ENCODE peak calls at places on chromosomes 5 and 9, in seven cellular contexts. T, J, K, M, V, S and Q are unnamed samples.
A peak's percentile ranks its signal among the peaks of the same experiment; 100 is the strongest.

GRCh38 chr9:33290994-33291397 is 680 bp downstream of the NFX1 start:
- DNase-seq in T (peak; percentile 96), J (no peak), K (no peak), M (no peak), V (no peak), S (no peak), Q (no peak)

GRCh38 chr9:23851024-23851629 is 25.1 kb upstream of the ELAVL2 start:
- DNase-seq in T (no peak), J (no peak), K (peak; percentile 73), M (no peak), V (peak; percentile 85), S (no peak), Q (no peak)

GRCh38 chr9:104863180-104863883 is 64.6 kb downstream of the ABCA1 start:
- DNase-seq in T (peak; percentile 79), J (peak; percentile 11), K (no peak), M (peak; percentile 83), V (no peak), S (peak; percentile 62), Q (no peak)

GRCh38 chr5:163571755-163572154 is 66.3 kb downstream of the MAT2B start:
- DNase-seq in T (peak; percentile 20), J (no peak), K (no peak), M (no peak), V (no peak), S (no peak), Q (no peak)

GRCh38 chr9:129320575-129321311 is 142.7 kb upstream of the IER5L start:
- DNase-seq in T (peak; percentile 78), J (peak; percentile 16), K (no peak), M (peak; percentile 84), V (peak; percentile 90), S (peak; percentile 84), Q (peak; percentile 61)

GRCh38 chr5:37606632-37607248 is 227.6 kb downstream of the WDR70 start:
- DNase-seq in T (no peak), J (no peak), K (no peak), M (no peak), V (no peak), S (no peak), Q (no peak)

GRCh38 chr5:95520176-95520575 is 34.6 kb downstream of the SKIC3 start:
- DNase-seq in T (no peak), J (no peak), K (no peak), M (no peak), V (no peak), S (no peak), Q (no peak)

GRCh38 chr9:134585746-134586706 is 55.6 kb upstream of the COL5A1 start:
- DNase-seq in T (peak; percentile 73), J (no peak), K (peak; percentile 50), M (no peak), V (peak; percentile 56), S (no peak), Q (no peak)

GRCh38 chr9:110048976-110049698 is 158.8 kb downstream of the C9orf152 start:
- DNase-seq in T (no peak), J (no peak), K (peak; percentile 45), M (peak; percentile 31), V (peak; percentile 85), S (no peak), Q (peak; percentile 23)

GRCh38 chr5:72439192-72439591 is 68.0 kb downstream of the ZNF366 start:
- DNase-seq in T (no peak), J (no peak), K (no peak), M (no peak), V (no peak), S (no peak), Q (no peak)

GRCh38 chr5:462051-462481 is 19.1 kb downstream of the EXOC3 start:
- DNase-seq in T (no peak), J (no peak), K (peak; percentile 3), M (no peak), V (peak; percentile 72), S (no peak), Q (no peak)

GRCh38 chr9:89502038-89502601 is 4.2 kb upstream of the SEMA4D start:
- DNase-seq in T (no peak), J (peak; percentile 45), K (no peak), M (no peak), V (no peak), S (no peak), Q (no peak)

GRCh38 chr5:54480296-54480695 is 24.8 kb downstream of the HSPB3 start:
- DNase-seq in T (no peak), J (no peak), K (no peak), M (no peak), V (no peak), S (no peak), Q (no peak)

GRCh38 chr5:179773686-179774040 is 20.1 kb upstream of the LTC4S start:
- DNase-seq in T (no peak), J (no peak), K (no peak), M (no peak), V (no peak), S (no peak), Q (no peak)

GRCh38 chr5:96680759-96681158 is 18.6 kb downstream of the CAST start:
- DNase-seq in T (peak; percentile 79), J (no peak), K (no peak), M (no peak), V (peak; percentile 28), S (no peak), Q (no peak)

GRCh38 chr9:131584858-131585257 is 39.5 kb downstream of the PRRT1B start:
- DNase-seq in T (no peak), J (no peak), K (no peak), M (no peak), V (no peak), S (no peak), Q (no peak)

GRCh38 chr5:111960466-111961215 is 203.6 kb upstream of the NREP start:
- DNase-seq in T (no peak), J (no peak), K (no peak), M (no peak), V (no peak), S (no peak), Q (no peak)

GRCh38 chr9:114134827-114135396 is 20.4 kb upstream of the COL27A1 start:
- DNase-seq in T (no peak), J (no peak), K (no peak), M (no peak), V (no peak), S (no peak), Q (no peak)

GRCh38 chr9:28064241-28064640 is 491.0 kb upstream of the C9orf72 start:
- DNase-seq in T (no peak), J (no peak), K (no peak), M (no peak), V (no peak), S (no peak), Q (no peak)

GRCh38 chr9:122206118-122207046 is 22.4 kb downstream of the LHX6 start:
- DNase-seq in T (peak; percentile 80), J (no peak), K (no peak), M (no peak), V (no peak), S (no peak), Q (no peak)

GRCh38 chr9:77221431-77221830 is 44.1 kb downstream of the VPS13A start:
- DNase-seq in T (no peak), J (no peak), K (no peak), M (no peak), V (no peak), S (no peak), Q (no peak)

GRCh38 chr9:132731230-132731629 is 61.0 kb downstream of the GTF3C4 start:
- DNase-seq in T (no peak), J (no peak), K (no peak), M (no peak), V (no peak), S (no peak), Q (no peak)

GRCh38 chr9:37032713-37033112 is 1.4 kb downstream of the PAX5 start:
- DNase-seq in T (no peak), J (no peak), K (no peak), M (peak; percentile 52), V (no peak), S (no peak), Q (no peak)

GRCh38 chr5:80739057-80739456 is 84.3 kb upstream of the DHFR start:
- DNase-seq in T (no peak), J (no peak), K (no peak), M (no peak), V (no peak), S (no peak), Q (no peak)

GRCh38 chr9:135478858-135479468 is 619 bp upstream of the PPP1R26 start:
- DNase-seq in T (no peak), J (no peak), K (no peak), M (peak; percentile 41), V (peak; percentile 86), S (peak; percentile 66), Q (no peak)

GRCh38 chr9:93091056-93091452 is 5.0 kb upstream of the CARD19 start:
- DNase-seq in T (no peak), J (no peak), K (no peak), M (no peak), V (no peak), S (peak; percentile 9), Q (no peak)

GRCh38 chr9:130174025-130174424 is 1.8 kb downstream of the NCS1 start:
- DNase-seq in T (no peak), J (no peak), K (no peak), M (no peak), V (no peak), S (no peak), Q (no peak)

DNA sequence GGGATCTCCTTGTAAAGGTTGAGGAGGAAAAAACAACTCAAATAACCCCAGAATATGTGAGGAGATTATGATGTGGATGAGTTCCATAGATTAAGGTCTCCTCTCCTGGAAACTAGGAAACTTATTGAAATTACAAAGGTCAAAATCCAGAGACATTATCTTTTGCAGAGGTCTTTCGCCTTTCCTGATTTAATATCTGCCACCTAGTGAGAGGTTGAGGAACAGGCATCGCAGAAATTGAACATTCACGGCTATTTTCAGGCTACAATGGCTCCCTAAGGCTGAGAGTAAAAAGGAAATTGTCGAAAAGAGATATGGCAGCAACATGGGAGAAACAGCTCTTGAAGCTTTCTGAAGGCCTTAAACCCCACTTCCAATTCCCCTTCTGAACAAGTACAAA is 127.5 kb upstream of the PLCXD3 start:
- DNase-seq in T (no peak), J (no peak), K (no peak), M (no peak), V (no peak), S (no peak), Q (no peak)
- TF ChIP-seq CTCF in T (peak; percentile 45), J (no peak), K (peak; percentile 50), M (no peak), V (no peak), S (no peak), Q (no peak)

GRCh38 chr5:68246802-68247201 is 31.2 kb downstream of the PIK3R1 start:
- DNase-seq in T (no peak), J (no peak), K (no peak), M (no peak), V (no peak), S (no peak), Q (no peak)
- TF ChIP-seq CTCF in T (no peak), J (peak; percentile 54), K (peak; percentile 15), M (no peak), V (no peak), S (no peak), Q (no peak)

GRCh38 chr5:113330533-113331200 is 104.1 kb downstream of the TSSK1B start:
- DNase-seq in T (peak; percentile 21), J (no peak), K (no peak), M (peak; percentile 39), V (no peak), S (peak; percentile 66), Q (no peak)
- TF ChIP-seq CTCF in T (peak; percentile 44), J (peak; percentile 58), K (peak; percentile 61), M (no peak), V (no peak), S (peak; percentile 45), Q (no peak)

DNA sequence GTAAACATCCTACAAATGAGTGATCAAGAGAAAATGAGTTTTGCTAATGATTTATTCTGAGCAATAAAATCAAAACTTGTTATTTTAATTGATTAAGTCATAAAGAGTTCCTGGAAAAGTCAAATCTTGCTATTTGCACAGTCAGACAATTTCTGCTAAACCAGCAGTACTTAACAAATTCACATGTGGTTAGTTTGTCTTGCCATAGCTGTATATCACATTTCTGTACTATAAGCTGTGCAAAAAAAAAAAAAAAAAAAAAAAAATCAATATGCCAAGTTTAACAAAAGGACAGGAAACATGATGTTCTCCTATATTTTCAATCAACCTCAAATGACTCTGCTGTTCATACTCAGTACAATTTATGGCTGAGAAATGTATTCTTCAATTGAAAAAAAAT is 24.9 kb downstream of the POU5F2 start:
- DNase-seq in T (no peak), J (no peak), K (no peak), M (no peak), V (no peak), S (no peak), Q (no peak)
- TF ChIP-seq CTCF in T (no peak), J (no peak), K (no peak), M (no peak), V (no peak), S (no peak), Q (no peak)